ENCODE peak calls at places on chromosomes 3 and 15, in six cellular contexts. X is OCI-LY7, K is PC-3, O is GM23338, U is HCT116, C is SK-N-SH. H is an unnamed sample. For H3K9me2, the result is how much of the 10 kb centered on the place peaks cover.

GRCh38 chr3:55491296-55491816 is 4.2 kb upstream of the WNT5A start:
- DNase-seq in X (no peak), K (peak), O (no peak), U (no peak), C (no peak), H (no peak)

GRCh38 chr15:99605490-99605931 is 39.7 kb downstream of the MEF2A start:
- DNase-seq in X (no peak), K (peak), O (no peak), U (no peak), C (no peak), H (no peak)

GRCh38 chr3:14298991-14299555 is 103.3 kb upstream of the SLC6A6 start:
- DNase-seq in X (no peak), K (no peak), O (no peak), U (no peak), C (no peak), H (no peak)

GRCh38 chr3:160545481-160545880 is 19.9 kb downstream of the KPNA4 start:
- DNase-seq in X (no peak), K (no peak), O (no peak), U (no peak), C (no peak), H (no peak)

GRCh38 chr3:42591811-42592210 is 1.2 kb downstream of the SS18L2 start:
- DNase-seq in X (peak), K (peak), O (no peak), U (no peak), C (no peak), H (no peak)

GRCh38 chr3:49346797-49347251 is 7.0 kb upstream of the USP4 start:
- DNase-seq in X (no peak), K (peak), O (no peak), U (no peak), C (no peak), H (no peak)

GRCh38 chr15:70113304-70113700 is 15.6 kb upstream of the TLE3 start:
- DNase-seq in X (no peak), K (no peak), O (no peak), U (no peak), C (no peak), H (no peak)

GRCh38 chr3:155106059-155106458 is 25.9 kb downstream of the MME start:
- DNase-seq in X (no peak), K (no peak), O (no peak), U (no peak), C (no peak), H (no peak)

GRCh38 chr15:83515171-83515570 is 68.0 kb downstream of the SH3GL3 start:
- DNase-seq in X (no peak), K (no peak), O (no peak), U (no peak), C (no peak), H (no peak)

GRCh38 chr3:13346481-13347389 is 73.4 kb downstream of the NUP210 start:
- DNase-seq in X (no peak), K (no peak), O (peak), U (no peak), C (peak), H (no peak)

GRCh38 chr3:38332202-38332601 is 14.4 kb upstream of the XYLB start:
- DNase-seq in X (no peak), K (no peak), O (no peak), U (no peak), C (no peak), H (no peak)

GRCh38 chr15:69996842-69997478 is 100.8 kb downstream of the TLE3 start:
- DNase-seq in X (no peak), K (peak), O (no peak), U (no peak), C (no peak), H (no peak)

GRCh38 chr15:98776607-98777281 is 128.4 kb downstream of the IGF1R start:
- DNase-seq in X (no peak), K (no peak), O (no peak), U (no peak), C (no peak), H (peak)

GRCh38 chr3:193680220-193680619 is 87.2 kb downstream of the OPA1 start:
- DNase-seq in X (no peak), K (no peak), O (peak), U (no peak), C (no peak), H (no peak)

GRCh38 chr3:12796171-12797123 is at the start of gene CAND2:
- DNase-seq in X (peak), K (no peak), O (peak), U (no peak), C (peak), H (no peak)

GRCh38 chr3:171459130-171459941 is 869 bp downstream of the TNIK start:
- DNase-seq in X (no peak), K (peak), O (peak), U (no peak), C (peak), H (peak)

GRCh38 chr3:161474139-161474538 is 22.5 kb upstream of the OTOL1 start:
- DNase-seq in X (peak), K (no peak), O (no peak), U (no peak), C (no peak), H (no peak)

GRCh38 chr3:194032828-194033435 is 103.0 kb upstream of the HES1 start:
- DNase-seq in X (peak), K (no peak), O (no peak), U (no peak), C (no peak), H (no peak)

GRCh38 chr3:127486337-127486944 is 104.1 kb downstream of the TPRA1 start:
- DNase-seq in X (no peak), K (no peak), O (no peak), U (no peak), C (no peak), H (no peak)

GRCh38 chr3:65138531-65138930 is 450.7 kb upstream of the ADAMTS9 start:
- DNase-seq in X (no peak), K (no peak), O (no peak), U (no peak), C (peak), H (no peak)

GRCh38 chr3:73279-73678 is 123.3 kb upstream of the CHL1 start:
- DNase-seq in X (no peak), K (no peak), O (peak), U (no peak), C (no peak), H (no peak)

GRCh38 chr3:129343643-129344360 is 65.1 kb downstream of the HMCES start:
- DNase-seq in X (peak), K (no peak), O (peak), U (peak), C (no peak), H (peak)

GRCh38 chr3:170813261-170813660 is 56.7 kb downstream of the RPL22L1 start:
- DNase-seq in X (no peak), K (no peak), O (no peak), U (no peak), C (no peak), H (no peak)

GRCh38 chr15:59165726-59166125 is 40.9 kb upstream of the LDHAL6B start:
- DNase-seq in X (peak), K (peak), O (no peak), U (no peak), C (no peak), H (peak)

GRCh38 chr3:183895296-183895695 is 10.6 kb upstream of the PARL start:
- DNase-seq in X (peak), K (peak), O (peak), U (peak), C (peak), H (peak)

GRCh38 chr15:70142322-70143191 is 44.8 kb upstream of the TLE3 start:
- DNase-seq in X (no peak), K (peak), O (no peak), U (no peak), C (no peak), H (no peak)

GRCh38 chr3:184168363-184169120 is 6.1 kb upstream of the AP2M1 start:
- DNase-seq in X (no peak), K (peak), O (no peak), U (no peak), C (no peak), H (no peak)

GRCh38 chr3:10322355-10322715 is 1.4 kb upstream of the SEC13 start:
- DNase-seq in X (peak), K (peak), O (peak), U (peak), C (no peak), H (no peak)

GRCh38 chr3:197458179-197458707 is 97.5 kb downstream of the BDH1 start:
- DNase-seq in X (no peak), K (no peak), O (peak), U (no peak), C (peak), H (peak)

GRCh38 chr15:59571606-59572005 is 40.0 kb upstream of the GCNT3 start:
- DNase-seq in X (no peak), K (no peak), O (no peak), U (no peak), C (no peak), H (no peak)

GRCh38 chr3:120498947-120499346 is 48.2 kb upstream of the FSTL1 start:
- DNase-seq in X (no peak), K (peak), O (peak), U (no peak), C (no peak), H (no peak)

GRCh38 chr15:50124557-50125080 is 5.6 kb upstream of the ATP8B4 start:
- DNase-seq in X (no peak), K (no peak), O (no peak), U (no peak), C (no peak), H (no peak)

GRCh38 chr3:134198414-134198813 is 52.2 kb downstream of the RYK start:
- DNase-seq in X (no peak), K (no peak), O (no peak), U (no peak), C (no peak), H (no peak)

GRCh38 chr3:150152567-150152966 is 181.9 kb upstream of the PFN2 start:
- DNase-seq in X (no peak), K (no peak), O (no peak), U (no peak), C (no peak), H (no peak)

GRCh38 chr3:52295809-52296208 is 8.2 kb downstream of the GLYCTK start:
- DNase-seq in X (no peak), K (no peak), O (no peak), U (no peak), C (no peak), H (no peak)

GRCh38 chr15:74497584-74497983 is 36.6 kb upstream of the UBL7 start:
- DNase-seq in X (no peak), K (peak), O (no peak), U (no peak), C (no peak), H (peak)
- H3K9me2 ChIP-seq in X (under half), K (under half), O (under half), U (under half), C (under half), H (under half)

GRCh38 chr3:107064445-107065060 is 312.7 kb upstream of the CCDC54 start:
- DNase-seq in X (peak), K (peak), O (peak), U (peak), C (peak), H (peak)
- H3K4me3 ChIP-seq in X (no peak), K (no peak), O (no peak), U (no peak), C (no peak), H (no peak)

GRCh38 chr15:39286706-39287105 is 294.2 kb upstream of the THBS1 start:
- DNase-seq in X (no peak), K (peak), O (no peak), U (no peak), C (no peak), H (no peak)
- H3K27ac ChIP-seq in X (no peak), K (peak), O (no peak), U (no peak), C (peak), H (no peak)

DNA sequence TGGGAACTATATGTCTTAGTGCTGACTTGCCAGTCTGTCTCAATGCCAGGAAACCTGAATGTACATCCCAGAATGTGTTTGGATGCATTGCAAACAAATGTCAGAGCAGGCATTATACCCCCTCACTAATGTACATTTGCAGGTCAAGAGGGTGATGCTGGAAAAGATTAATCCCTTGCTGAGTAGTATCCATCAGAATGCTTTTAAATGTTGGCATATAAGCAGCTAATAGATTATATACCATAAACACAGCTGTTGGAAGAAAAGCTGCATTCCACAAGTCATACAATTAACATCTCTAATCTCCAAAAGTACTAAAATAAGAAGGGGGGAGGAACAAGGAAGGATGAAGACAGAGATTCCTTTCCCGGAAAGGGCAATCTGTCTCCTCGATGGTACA is 445.7 kb upstream of the CDIN1 start:
- DNase-seq in X (no peak), K (no peak), O (no peak), U (no peak), C (no peak), H (no peak)
- H3K9me2 ChIP-seq in X (under half), K (under half), O (under half), U (under half), C (under half), H (under half)

H was measured in MM.1S.